ENCODE peak calls at places on chromosomes 13 and 19, in four cellular contexts. B, K, F and W are unnamed samples.

GRCh38 chr19:6674868-6675305 is 4.9 kb upstream of the TNFSF14 start:
- DNase-seq in F (peak), K (no peak), B (peak), W (peak)

GRCh38 chr19:5154129-5154798 is 185.4 kb downstream of the KDM4B start:
- DNase-seq in K (no peak), F (no peak), B (peak), W (peak)

GRCh38 chr13:112690242-112690943 is 555 bp downstream of the ATP11A start:
- DNase-seq in K (no peak), B (peak), F (peak), W (peak)

GRCh38 chr19:35247526-35248309 is 1.1 kb upstream of the LSR start:
- DNase-seq in K (peak), F (no peak), B (no peak), W (peak)

GRCh38 chr19:48501961-48502719 is 9.5 kb downstream of the LMTK3 start:
- DNase-seq in F (no peak), K (peak), B (peak), W (peak)

GRCh38 chr19:34350161-34350561 is 14.8 kb upstream of the GPI start:
- DNase-seq in F (no peak), B (no peak), K (no peak), W (no peak)

GRCh38 chr13:98221234-98221633 is 44.2 kb upstream of the RNF113B start:
- DNase-seq in K (no peak), F (no peak), B (no peak), W (no peak)

GRCh38 chr19:8609210-8610040 is 1.1 kb downstream of the ADAMTS10 start:
- DNase-seq in B (peak), F (peak), K (peak), W (no peak)

GRCh38 chr19:33226550-33227241 is 1.0 kb upstream of the SLC7A10 start:
- DNase-seq in K (no peak), F (no peak), B (no peak), W (no peak)

GRCh38 chr13:96946709-96947311 is 47.5 kb downstream of the OXGR1 start:
- DNase-seq in B (no peak), K (no peak), F (no peak), W (peak)

GRCh38 chr13:92963029-92963428 is 263.6 kb upstream of the GPC6 start:
- DNase-seq in K (no peak), B (no peak), F (peak), W (no peak)

GRCh38 chr13:44739539-44739938 is 163.4 kb upstream of the TSC22D1 start:
- DNase-seq in B (no peak), F (no peak), K (no peak), W (no peak)

GRCh38 chr13:75769141-75769905 is 133.2 kb downstream of the LMO7 start:
- DNase-seq in B (no peak), K (no peak), F (no peak), W (no peak)

GRCh38 chr19:18701250-18701608 is 17.7 kb downstream of the CRTC1 start:
- DNase-seq in K (no peak), B (no peak), F (no peak), W (no peak)

GRCh38 chr13:100459747-100460146 is 128.8 kb downstream of the GGACT start:
- DNase-seq in B (no peak), F (no peak), K (no peak), W (no peak)

GRCh38 chr19:18795540-18795939 is 4.4 kb upstream of the COMP start:
- DNase-seq in F (peak), K (no peak), B (no peak), W (no peak)

GRCh38 chr19:39506944-39507714 is 7.8 kb upstream of the SELENOV start:
- DNase-seq in K (no peak), B (peak), F (peak), W (peak)

GRCh38 chr13:99585609-99586008 is 84.3 kb downstream of the TM9SF2 start:
- DNase-seq in K (no peak), F (no peak), B (no peak), W (no peak)

GRCh38 chr13:73943137-73943964 is 190.9 kb downstream of the KLF12 start:
- DNase-seq in B (no peak), K (no peak), F (no peak), W (no peak)

GRCh38 chr19:47848871-47849473 is 10.1 kb upstream of the TPRX2 start:
- DNase-seq in K (peak), B (peak), F (no peak), W (peak)

GRCh38 chr13:114142640-114143490 is 10.4 kb upstream of the RASA3 start:
- DNase-seq in F (no peak), K (no peak), B (peak), W (no peak)

GRCh38 chr19:4063369-4064072 is 3.2 kb downstream of the ZBTB7A start:
- DNase-seq in B (no peak), K (no peak), F (no peak), W (no peak)

GRCh38 chr13:94712812-94713555 is 639 bp upstream of the SOX21 start:
- DNase-seq in F (peak), K (no peak), B (peak), W (peak)

GRCh38 chr19:56108447-56109195 is 12.5 kb downstream of the ZNF787 start:
- DNase-seq in K (no peak), F (no peak), B (no peak), W (no peak)

GRCh38 chr19:49807888-49808675 is 5.0 kb downstream of the FUZ start:
- DNase-seq in F (no peak), B (peak), K (no peak), W (no peak)

GRCh38 chr13:57409656-57410055 is 221.9 kb upstream of the PCDH17 start:
- DNase-seq in F (no peak), K (no peak), B (no peak), W (no peak)
- TF ChIP-seq CTCF in F (no peak), K (no peak), B (no peak), W (no peak)

DNA sequence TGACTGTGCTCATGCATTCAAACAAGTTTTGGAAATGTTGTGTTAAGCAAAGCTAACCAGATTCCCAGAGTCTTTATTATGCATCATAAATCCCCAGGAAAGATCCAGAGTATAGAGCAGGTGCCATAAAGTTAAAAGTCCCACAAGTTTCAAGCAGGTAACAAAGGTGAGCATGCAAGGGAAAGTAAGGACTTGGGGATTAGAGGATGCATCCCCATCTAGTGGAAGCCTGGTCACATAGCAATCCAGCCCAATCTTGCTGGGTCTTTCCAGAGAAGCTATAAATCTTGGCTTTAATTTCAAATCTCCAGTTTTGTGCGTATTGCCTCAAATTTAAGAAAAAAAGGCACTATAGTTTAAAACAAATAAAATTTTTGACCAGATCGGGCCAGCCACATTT is 72.7 kb downstream of the ZNF254 start:
- DNase-seq in B (no peak), F (peak), K (no peak), W (peak)
- TF ChIP-seq CTCF in B (no peak), F (peak), K (peak), W (peak)

GRCh38 chr13:20331419-20331818 is 99.3 kb upstream of the GJB6 start:
- DNase-seq in K (no peak), F (no peak), B (no peak), W (no peak)
- TF ChIP-seq CTCF in K (no peak), F (no peak), B (no peak), W (no peak)

DNA sequence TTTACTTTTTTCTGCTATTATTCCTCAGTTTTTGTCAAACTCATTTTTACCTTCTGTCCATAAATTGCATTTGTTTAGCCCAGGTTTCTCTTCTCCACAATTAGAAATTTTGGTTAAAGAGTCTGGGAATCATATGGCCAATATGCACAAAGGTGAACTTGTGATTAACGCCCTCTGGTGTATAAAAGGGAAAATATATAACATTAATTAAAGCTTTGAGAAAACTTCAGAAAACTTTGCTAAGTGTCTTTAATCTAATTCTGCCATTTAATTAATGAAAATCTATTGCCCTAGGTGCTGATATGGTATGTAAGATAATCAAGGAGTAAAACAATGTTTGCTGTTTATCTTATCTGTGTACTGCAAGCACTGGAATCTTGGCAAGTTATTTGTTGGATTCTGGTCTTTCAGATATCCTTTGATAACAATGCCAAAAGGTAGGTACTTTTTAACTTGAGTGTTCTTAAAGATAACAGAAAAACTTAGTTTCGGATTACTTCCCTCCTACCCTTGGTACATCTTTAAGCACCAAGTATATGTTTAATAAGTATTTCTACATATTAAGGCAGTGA is 402.6 kb downstream of the SUCLA2 start:
- DNase-seq in B (no peak), F (no peak), K (no peak), W (peak)
- TF ChIP-seq CTCF in B (no peak), F (peak), K (peak), W (peak)

GRCh38 chr13:36453518-36453917 is 21.2 kb downstream of the CCNA1 start:
- DNase-seq in B (peak), F (no peak), K (no peak), W (peak)
- TF ChIP-seq CTCF in B (peak), F (peak), K (no peak), W (no peak)

GRCh38 chr13:41352935-41353801 is 42.1 kb downstream of the NAA16 start:
- DNase-seq in K (peak), F (peak), B (peak), W (peak)
- TF ChIP-seq CTCF in K (peak), F (peak), B (peak), W (peak)

DNA sequence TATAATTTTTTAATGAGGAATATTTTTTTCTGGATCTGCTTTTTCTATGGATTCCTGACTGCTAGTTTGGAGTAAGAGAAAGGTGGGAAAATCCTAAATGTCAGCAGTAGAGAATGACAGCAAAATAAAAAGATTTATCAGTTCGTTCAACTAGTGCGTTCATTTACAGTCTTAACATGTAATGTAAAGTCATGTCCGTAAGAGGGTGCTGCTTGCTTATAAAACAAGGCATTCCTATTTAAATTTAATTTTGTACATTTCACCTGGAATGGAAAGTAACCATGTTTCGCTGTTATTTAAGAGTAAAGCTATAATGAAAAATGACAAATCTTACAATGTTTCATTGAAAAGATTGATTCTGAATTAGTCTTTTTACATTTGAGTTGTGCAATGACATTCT is 76.6 kb downstream of the ZMYM2 start:
- DNase-seq in K (no peak), B (no peak), F (no peak), W (peak)
- TF ChIP-seq CTCF in K (peak), B (no peak), F (no peak), W (no peak)

DNA sequence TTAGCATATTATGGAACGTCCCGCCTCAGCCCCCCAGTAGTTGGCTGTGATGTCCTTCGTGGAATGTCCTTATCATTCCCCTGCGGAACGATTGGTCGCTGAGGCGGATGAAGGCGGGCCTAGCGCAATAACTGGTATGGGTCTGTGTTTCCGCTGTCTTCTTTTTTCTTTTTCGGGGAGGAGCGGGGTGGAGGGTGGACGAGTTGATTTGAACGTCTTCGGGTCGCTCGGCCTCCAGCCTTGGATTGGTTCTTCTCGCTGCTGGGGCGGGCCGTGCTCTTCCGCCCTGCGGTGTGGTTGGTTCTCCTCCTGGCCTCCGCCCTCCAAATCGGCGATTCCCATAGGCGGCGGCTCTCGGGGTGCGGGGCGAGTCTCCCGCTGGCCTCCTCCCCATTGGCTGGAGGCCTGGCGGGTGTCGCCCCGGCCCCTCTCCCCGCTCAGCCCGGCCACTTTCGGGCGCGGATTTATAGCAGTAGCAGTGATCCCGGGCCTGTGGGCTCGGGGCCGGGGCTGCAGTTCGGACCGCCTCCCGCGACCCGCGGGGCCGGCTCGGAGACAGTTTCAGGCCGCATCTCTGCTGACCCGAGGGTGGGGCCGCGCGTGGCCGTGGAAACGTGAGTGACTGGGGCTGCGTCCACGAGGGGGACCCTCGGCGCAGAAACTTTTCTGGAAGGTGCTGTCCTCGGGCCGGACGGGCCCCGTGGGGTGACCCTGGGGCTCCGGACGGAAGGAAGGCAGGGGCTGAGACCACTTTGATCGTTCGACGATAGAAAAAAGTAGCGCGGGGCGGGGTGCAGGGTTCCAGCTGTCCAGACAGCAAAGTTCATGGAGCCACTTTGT is 2.1 kb downstream of the ING1 start:
- DNase-seq in F (peak), K (peak), B (peak), W (peak)
- TF ChIP-seq CTCF in F (no peak), K (no peak), B (no peak), W (peak)

DNA sequence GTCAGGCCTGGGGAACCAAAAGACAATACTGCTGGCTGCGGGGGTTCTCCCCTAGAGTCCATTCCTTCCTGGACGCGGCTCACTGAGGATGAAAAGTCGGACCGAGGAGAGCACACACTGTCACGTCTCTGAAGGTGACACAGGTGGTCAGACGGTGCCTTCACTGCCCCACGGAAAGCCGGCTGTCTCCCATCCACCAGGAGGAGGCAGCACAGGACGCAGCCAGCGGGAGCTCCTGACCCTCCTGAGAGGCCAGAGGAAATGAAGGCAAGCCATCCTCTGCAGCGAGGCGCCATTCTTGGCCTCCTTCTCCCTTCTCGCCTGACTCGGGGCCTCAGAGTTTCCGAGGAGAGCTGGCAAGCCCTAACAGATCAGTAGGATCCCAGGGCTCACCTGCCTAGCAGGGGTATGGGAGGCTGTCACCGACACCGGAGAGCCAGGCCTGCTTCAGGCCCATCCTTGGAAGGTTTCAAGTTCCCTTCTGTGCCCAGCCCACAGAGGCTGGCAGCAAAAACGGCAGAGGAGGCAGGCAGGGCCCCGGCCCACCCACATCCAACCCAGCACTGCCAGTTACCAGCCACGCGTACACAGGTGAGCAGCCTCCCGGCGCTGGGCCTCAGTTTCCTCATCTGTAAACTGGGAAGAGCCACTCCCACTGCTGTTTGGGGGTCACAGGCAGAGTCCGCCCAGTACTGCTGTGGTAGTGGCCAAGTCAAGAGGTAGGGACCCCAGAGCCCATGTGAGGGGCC is 4.5 kb downstream of the REXO1 start:
- DNase-seq in K (no peak), F (no peak), B (no peak), W (no peak)
- TF ChIP-seq CTCF in K (peak), F (no peak), B (no peak), W (no peak)

DNA sequence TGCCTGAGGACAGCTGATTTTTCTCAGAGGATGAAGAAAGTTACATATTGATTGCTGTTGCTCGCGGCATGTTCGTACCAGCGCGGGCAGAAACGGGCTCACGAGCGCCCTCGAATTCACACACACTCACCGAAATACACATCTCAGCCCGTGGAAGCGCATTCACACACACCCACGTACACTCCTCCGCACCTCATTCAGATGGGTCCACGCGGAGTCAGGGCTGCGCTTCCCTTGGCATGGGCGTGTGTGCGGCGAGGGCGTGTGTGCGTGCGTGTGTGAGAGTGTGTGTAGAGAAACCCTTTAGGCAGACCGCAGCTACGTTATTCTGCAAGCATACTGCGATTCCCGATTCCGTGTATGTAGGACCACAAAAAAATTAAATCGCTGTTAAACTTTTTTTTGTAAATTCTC is 2.1 kb upstream of the PCDH17 start:
- DNase-seq in K (no peak), B (no peak), F (peak), W (no peak)
- TF ChIP-seq CTCF in K (no peak), B (no peak), F (no peak), W (no peak)